ENCODE peak calls at places on chromosome 22, in nine cellular contexts. One of them, this sample, is unnamed.

GRCh38 chr22:24284747-24285203 is 14.1 kb downstream of the SPECC1L start:
- DNase-seq in aorta: no peak
- DNase-seq in iris pigment epithelial cell: peak; percentile 51
- DNase-seq in H7: no peak
- DNase-seq in naive thymus-derived CD8-positive, alpha-beta T cell: no peak
- DNase-seq in activated CD8-positive, alpha-beta memory T cell treated with anti-CD3 and anti-CD28 coated beads for 4 hours: no peak
- DNase-seq in KG1: no peak
- DNase-seq in activated T-cell treated with anti-CD3 and anti-CD28 coated beads for 1 hour: no peak
- DNase-seq in gastrocnemius medialis: no peak
- DNase-seq in this sample: no peak

GRCh38 chr22:23187871-23188700 is 7.8 kb downstream of the BCR start:
- DNase-seq in iris pigment epithelial cell: no peak
- DNase-seq in H7: peak; percentile 32
- DNase-seq in gastrocnemius medialis: no peak
- DNase-seq in KG1: no peak
- DNase-seq in aorta: no peak
- DNase-seq in activated T-cell treated with anti-CD3 and anti-CD28 coated beads for 1 hour: no peak
- DNase-seq in naive thymus-derived CD8-positive, alpha-beta T cell: no peak
- DNase-seq in activated CD8-positive, alpha-beta memory T cell treated with anti-CD3 and anti-CD28 coated beads for 4 hours: no peak
- DNase-seq in this sample: no peak

GRCh38 chr22:33116846-33117547 is 58.8 kb upstream of the SYN3 start:
- DNase-seq in H7: no peak
- DNase-seq in iris pigment epithelial cell: no peak
- DNase-seq in gastrocnemius medialis: no peak
- DNase-seq in naive thymus-derived CD8-positive, alpha-beta T cell: no peak
- DNase-seq in activated CD8-positive, alpha-beta memory T cell treated with anti-CD3 and anti-CD28 coated beads for 4 hours: no peak
- DNase-seq in KG1: no peak
- DNase-seq in aorta: no peak
- DNase-seq in activated T-cell treated with anti-CD3 and anti-CD28 coated beads for 1 hour: no peak
- DNase-seq in this sample: no peak

GRCh38 chr22:18088825-18089568 is 11.2 kb downstream of the PEX26 start:
- DNase-seq in aorta: no peak
- DNase-seq in H7: no peak
- DNase-seq in naive thymus-derived CD8-positive, alpha-beta T cell: no peak
- DNase-seq in iris pigment epithelial cell: no peak
- DNase-seq in activated CD8-positive, alpha-beta memory T cell treated with anti-CD3 and anti-CD28 coated beads for 4 hours: no peak
- DNase-seq in gastrocnemius medialis: peak; percentile 76
- DNase-seq in KG1: no peak
- DNase-seq in activated T-cell treated with anti-CD3 and anti-CD28 coated beads for 1 hour: no peak
- DNase-seq in this sample: no peak

GRCh38 chr22:50739894-50740293 is 1.9 kb downstream of the ACR start:
- DNase-seq in KG1: no peak
- DNase-seq in iris pigment epithelial cell: no peak
- DNase-seq in naive thymus-derived CD8-positive, alpha-beta T cell: no peak
- DNase-seq in H7: no peak
- DNase-seq in activated T-cell treated with anti-CD3 and anti-CD28 coated beads for 1 hour: no peak
- DNase-seq in activated CD8-positive, alpha-beta memory T cell treated with anti-CD3 and anti-CD28 coated beads for 4 hours: no peak
- DNase-seq in aorta: no peak
- DNase-seq in gastrocnemius medialis: no peak
- DNase-seq in this sample: no peak

GRCh38 chr22:29138556-29138955 is 65.7 kb downstream of the KREMEN1 start:
- DNase-seq in KG1: no peak
- DNase-seq in aorta: no peak
- DNase-seq in activated T-cell treated with anti-CD3 and anti-CD28 coated beads for 1 hour: no peak
- DNase-seq in activated CD8-positive, alpha-beta memory T cell treated with anti-CD3 and anti-CD28 coated beads for 4 hours: no peak
- DNase-seq in gastrocnemius medialis: no peak
- DNase-seq in naive thymus-derived CD8-positive, alpha-beta T cell: no peak
- DNase-seq in H7: no peak
- DNase-seq in iris pigment epithelial cell: no peak
- DNase-seq in this sample: no peak

GRCh38 chr22:23216331-23217170 is 36.2 kb downstream of the BCR start:
- DNase-seq in activated CD8-positive, alpha-beta memory T cell treated with anti-CD3 and anti-CD28 coated beads for 4 hours: peak; percentile 17
- DNase-seq in H7: no peak
- DNase-seq in iris pigment epithelial cell: no peak
- DNase-seq in naive thymus-derived CD8-positive, alpha-beta T cell: peak; percentile 44
- DNase-seq in activated T-cell treated with anti-CD3 and anti-CD28 coated beads for 1 hour: peak; percentile 32
- DNase-seq in gastrocnemius medialis: no peak
- DNase-seq in aorta: peak; percentile 37
- DNase-seq in KG1: peak; percentile 84
- DNase-seq in this sample: no peak

GRCh38 chr22:27682438-27682837 is 119.1 kb downstream of the MN1 start:
- DNase-seq in gastrocnemius medialis: no peak
- DNase-seq in KG1: no peak
- DNase-seq in aorta: no peak
- DNase-seq in activated T-cell treated with anti-CD3 and anti-CD28 coated beads for 1 hour: no peak
- DNase-seq in iris pigment epithelial cell: no peak
- DNase-seq in naive thymus-derived CD8-positive, alpha-beta T cell: no peak
- DNase-seq in H7: peak; percentile 83
- DNase-seq in activated CD8-positive, alpha-beta memory T cell treated with anti-CD3 and anti-CD28 coated beads for 4 hours: no peak
- DNase-seq in this sample: no peak

GRCh38 chr22:29302402-29302680 is 4.1 kb upstream of the GAS2L1 start:
- DNase-seq in aorta: no peak
- DNase-seq in KG1: no peak
- DNase-seq in naive thymus-derived CD8-positive, alpha-beta T cell: no peak
- DNase-seq in iris pigment epithelial cell: no peak
- DNase-seq in activated T-cell treated with anti-CD3 and anti-CD28 coated beads for 1 hour: no peak
- DNase-seq in activated CD8-positive, alpha-beta memory T cell treated with anti-CD3 and anti-CD28 coated beads for 4 hours: no peak
- DNase-seq in gastrocnemius medialis: no peak
- DNase-seq in H7: no peak
- DNase-seq in this sample: no peak

GRCh38 chr22:19943665-19944026 is 2.0 kb upstream of the TXNRD2 start:
- DNase-seq in KG1: no peak
- DNase-seq in gastrocnemius medialis: no peak
- DNase-seq in naive thymus-derived CD8-positive, alpha-beta T cell: no peak
- DNase-seq in activated CD8-positive, alpha-beta memory T cell treated with anti-CD3 and anti-CD28 coated beads for 4 hours: no peak
- DNase-seq in H7: peak; percentile 59
- DNase-seq in aorta: no peak
- DNase-seq in activated T-cell treated with anti-CD3 and anti-CD28 coated beads for 1 hour: no peak
- DNase-seq in iris pigment epithelial cell: peak; percentile 77
- DNase-seq in this sample: no peak

GRCh38 chr22:38085056-38085455 is 1.1 kb upstream of the SLC16A8 start:
- DNase-seq in aorta: no peak
- DNase-seq in iris pigment epithelial cell: no peak
- DNase-seq in activated T-cell treated with anti-CD3 and anti-CD28 coated beads for 1 hour: no peak
- DNase-seq in KG1: no peak
- DNase-seq in H7: peak; percentile 46
- DNase-seq in gastrocnemius medialis: no peak
- DNase-seq in naive thymus-derived CD8-positive, alpha-beta T cell: no peak
- DNase-seq in activated CD8-positive, alpha-beta memory T cell treated with anti-CD3 and anti-CD28 coated beads for 4 hours: no peak
- DNase-seq in this sample: no peak

GRCh38 chr22:32754413-32755041 is 47.0 kb upstream of the TIMP3 start:
- DNase-seq in gastrocnemius medialis: peak; percentile 20
- DNase-seq in naive thymus-derived CD8-positive, alpha-beta T cell: no peak
- DNase-seq in aorta: no peak
- DNase-seq in activated CD8-positive, alpha-beta memory T cell treated with anti-CD3 and anti-CD28 coated beads for 4 hours: no peak
- DNase-seq in H7: no peak
- DNase-seq in KG1: no peak
- DNase-seq in activated T-cell treated with anti-CD3 and anti-CD28 coated beads for 1 hour: no peak
- DNase-seq in iris pigment epithelial cell: peak; percentile 34
- DNase-seq in this sample: no peak

GRCh38 chr22:19610518-19611253 is 86.5 kb upstream of the CLDN5 start:
- DNase-seq in activated CD8-positive, alpha-beta memory T cell treated with anti-CD3 and anti-CD28 coated beads for 4 hours: no peak
- DNase-seq in aorta: peak; percentile 48
- DNase-seq in H7: peak; percentile 86
- DNase-seq in iris pigment epithelial cell: no peak
- DNase-seq in activated T-cell treated with anti-CD3 and anti-CD28 coated beads for 1 hour: no peak
- DNase-seq in KG1: no peak
- DNase-seq in naive thymus-derived CD8-positive, alpha-beta T cell: peak; percentile 7
- DNase-seq in gastrocnemius medialis: no peak
- DNase-seq in this sample: no peak

GRCh38 chr22:43878831-43879550 is 12.8 kb downstream of the PNPLA5 start:
- DNase-seq in KG1: no peak
- DNase-seq in naive thymus-derived CD8-positive, alpha-beta T cell: no peak
- DNase-seq in gastrocnemius medialis: no peak
- DNase-seq in activated T-cell treated with anti-CD3 and anti-CD28 coated beads for 1 hour: no peak
- DNase-seq in aorta: peak; percentile 59
- DNase-seq in H7: peak; percentile 29
- DNase-seq in iris pigment epithelial cell: no peak
- DNase-seq in activated CD8-positive, alpha-beta memory T cell treated with anti-CD3 and anti-CD28 coated beads for 4 hours: no peak
- DNase-seq in this sample: no peak

GRCh38 chr22:49210606-49211005 is 617.1 kb downstream of the BRD1 start:
- DNase-seq in naive thymus-derived CD8-positive, alpha-beta T cell: no peak
- DNase-seq in activated T-cell treated with anti-CD3 and anti-CD28 coated beads for 1 hour: no peak
- DNase-seq in aorta: peak; percentile 26
- DNase-seq in iris pigment epithelial cell: no peak
- DNase-seq in H7: no peak
- DNase-seq in activated CD8-positive, alpha-beta memory T cell treated with anti-CD3 and anti-CD28 coated beads for 4 hours: no peak
- DNase-seq in gastrocnemius medialis: no peak
- DNase-seq in KG1: no peak
- DNase-seq in this sample: no peak

This sample was measured in NCI-H748 treated with DMSO at 0.1 percent for 48 hours.